ENCODE peak calls at places on chromosome 3, in seven cellular contexts. H, R, J, F, A, K and W are unnamed samples.

GRCh38 chr3:143775401-143775970 is 72.8 kb downstream of the SLC9A9 start:
- DNase-seq in H (peak; percentile 50), R (no peak), J (peak; percentile 48), F (no peak), A (no peak), K (no peak), W (no peak)

GRCh38 chr3:196708467-196708866 is 3.6 kb downstream of the CEP19 start:
- DNase-seq in H (no peak), R (no peak), J (no peak), F (no peak), A (no peak), K (no peak), W (no peak)

GRCh38 chr3:55937301-55937700 is 450.2 kb upstream of the WNT5A start:
- DNase-seq in H (no peak), R (no peak), J (no peak), F (no peak), A (no peak), K (no peak), W (no peak)

GRCh38 chr3:133525435-133525834 is 48.1 kb upstream of the CDV3 start:
- DNase-seq in H (no peak), R (no peak), J (no peak), F (no peak), A (no peak), K (no peak), W (no peak)

GRCh38 chr3:72862314-72863090 is 14.3 kb upstream of the SHQ1 start:
- DNase-seq in H (no peak), R (no peak), J (no peak), F (no peak), A (no peak), K (no peak), W (no peak)

GRCh38 chr3:101824691-101825090 is 24.6 kb upstream of the NFKBIZ start:
- DNase-seq in H (no peak), R (no peak), J (no peak), F (no peak), A (no peak), K (no peak), W (no peak)

GRCh38 chr3:185734725-185735096 is 90.1 kb downstream of the IGF2BP2 start:
- DNase-seq in H (no peak), R (no peak), J (no peak), F (no peak), A (no peak), K (no peak), W (no peak)

GRCh38 chr3:42498034-42498433 is 4.4 kb upstream of the VIPR1 start:
- DNase-seq in H (no peak), R (peak; percentile 3), J (no peak), F (no peak), A (no peak), K (peak; percentile 8), W (no peak)

GRCh38 chr3:193593666-193594025 is 638 bp downstream of the OPA1 start:
- DNase-seq in H (peak; percentile 16), R (no peak), J (peak; percentile 30), F (no peak), A (no peak), K (no peak), W (no peak)

GRCh38 chr3:197219627-197220026 is 78.8 kb downstream of the DLG1 start:
- DNase-seq in H (no peak), R (no peak), J (no peak), F (no peak), A (no peak), K (no peak), W (no peak)

GRCh38 chr3:10867384-10867783 is 51.4 kb downstream of the SLC6A11 start:
- DNase-seq in H (no peak), R (peak; percentile 41), J (peak; percentile 32), F (no peak), A (no peak), K (no peak), W (no peak)